ENCODE peak calls at places on chromosomes 7 and 10, in four cellular contexts. One of them, this sample, is unnamed.

GRCh38 chr7:131546583-131547111 is 9.8 kb downstream of the PODXL start:
- DNase-seq in HepG2: peak
- DNase-seq in SK-N-SH: peak
- DNase-seq in DND-41: peak
- DNase-seq in this sample: peak

GRCh38 chr10:9209105-9209798 is 1154.8 kb downstream of the GATA3 start:
- DNase-seq in HepG2: peak
- DNase-seq in SK-N-SH: peak
- DNase-seq in DND-41: peak
- DNase-seq in this sample: peak

GRCh38 chr7:52017802-52018679 is 701.4 kb upstream of the COBL start:
- DNase-seq in HepG2: peak
- DNase-seq in SK-N-SH: peak
- DNase-seq in DND-41: peak
- DNase-seq in this sample: peak

GRCh38 chr7:96080021-96080420 is 241.9 kb downstream of the SLC25A13 start:
- DNase-seq in HepG2: no peak
- DNase-seq in SK-N-SH: no peak
- DNase-seq in DND-41: no peak
- DNase-seq in this sample: no peak

GRCh38 chr10:96229568-96230030 is 41.8 kb downstream of the BLNK start:
- DNase-seq in HepG2: peak
- DNase-seq in SK-N-SH: peak
- DNase-seq in DND-41: peak
- DNase-seq in this sample: peak

GRCh38 chr7:90520484-90520883 is 51.0 kb downstream of the PTTG1IP2 start:
- DNase-seq in HepG2: no peak
- DNase-seq in SK-N-SH: no peak
- DNase-seq in DND-41: no peak
- DNase-seq in this sample: no peak

GRCh38 chr7:45031829-45032228 is 31.8 kb downstream of the CCM2 start:
- DNase-seq in HepG2: peak
- DNase-seq in SK-N-SH: no peak
- DNase-seq in DND-41: no peak
- DNase-seq in this sample: peak

GRCh38 chr7:3370068-3370704 is 69.1 kb downstream of the SDK1 start:
- DNase-seq in HepG2: no peak
- DNase-seq in SK-N-SH: no peak
- DNase-seq in DND-41: no peak
- DNase-seq in this sample: no peak

GRCh38 chr10:133034762-133035161 is 53.0 kb upstream of the ADGRA1 start:
- DNase-seq in HepG2: no peak
- DNase-seq in SK-N-SH: no peak
- DNase-seq in DND-41: no peak
- DNase-seq in this sample: no peak

GRCh38 chr10:30456262-30456661 is 22.3 kb downstream of the MAP3K8 start:
- DNase-seq in HepG2: no peak
- DNase-seq in SK-N-SH: no peak
- DNase-seq in DND-41: peak
- DNase-seq in this sample: no peak

GRCh38 chr7:137992738-137993394 is 9.0 kb downstream of the CREB3L2 start:
- DNase-seq in HepG2: peak
- DNase-seq in SK-N-SH: no peak
- DNase-seq in DND-41: peak
- DNase-seq in this sample: no peak

GRCh38 chr7:104272767-104273384 is 55.5 kb upstream of the LHFPL3 start:
- DNase-seq in HepG2: peak
- DNase-seq in SK-N-SH: peak
- DNase-seq in DND-41: no peak
- DNase-seq in this sample: peak

GRCh38 chr10:12960939-12961338 is 40.6 kb downstream of the CCDC3 start:
- DNase-seq in HepG2: no peak
- DNase-seq in SK-N-SH: no peak
- DNase-seq in DND-41: no peak
- DNase-seq in this sample: no peak

GRCh38 chr7:19062216-19062615 is 55.2 kb downstream of the TWIST1 start:
- DNase-seq in HepG2: no peak
- DNase-seq in SK-N-SH: no peak
- DNase-seq in DND-41: no peak
- DNase-seq in this sample: no peak

GRCh38 chr10:94286898-94287297 is 75.8 kb downstream of the NOC3L start:
- DNase-seq in HepG2: no peak
- DNase-seq in SK-N-SH: no peak
- DNase-seq in DND-41: no peak
- DNase-seq in this sample: no peak

GRCh38 chr7:50477640-50478039 is 27.5 kb upstream of the FIGNL1 start:
- DNase-seq in HepG2: peak
- DNase-seq in SK-N-SH: peak
- DNase-seq in DND-41: no peak
- DNase-seq in this sample: no peak

GRCh38 chr10:59283456-59284082 is 78.8 kb downstream of the FAM13C start:
- DNase-seq in HepG2: no peak
- DNase-seq in SK-N-SH: peak
- DNase-seq in DND-41: no peak
- DNase-seq in this sample: no peak

GRCh38 chr7:92945840-92946239 is 109.5 kb upstream of the CDK6 start:
- DNase-seq in HepG2: no peak
- DNase-seq in SK-N-SH: no peak
- DNase-seq in DND-41: no peak
- DNase-seq in this sample: no peak

GRCh38 chr10:2212196-2212719 is 474.9 kb upstream of the ADARB2 start:
- DNase-seq in HepG2: no peak
- DNase-seq in SK-N-SH: no peak
- DNase-seq in DND-41: no peak
- DNase-seq in this sample: no peak

GRCh38 chr10:97532935-97533671 is 34.4 kb downstream of the UBTD1 start:
- DNase-seq in HepG2: no peak
- DNase-seq in SK-N-SH: peak
- DNase-seq in DND-41: no peak
- DNase-seq in this sample: peak

GRCh38 chr7:70540641-70541040 is 591.3 kb upstream of the GALNT17 start:
- DNase-seq in HepG2: no peak
- DNase-seq in SK-N-SH: no peak
- DNase-seq in DND-41: no peak
- DNase-seq in this sample: no peak

GRCh38 chr10:89427629-89428028 is 13.3 kb downstream of the IFIT5 start:
- DNase-seq in HepG2: no peak
- DNase-seq in SK-N-SH: no peak
- DNase-seq in DND-41: no peak
- DNase-seq in this sample: no peak

GRCh38 chr7:111089822-111090426 is 1.0 kb upstream of the LRRN3 start:
- DNase-seq in HepG2: peak
- DNase-seq in SK-N-SH: peak
- DNase-seq in DND-41: no peak
- DNase-seq in this sample: no peak

GRCh38 chr7:86644282-86645173 is 819 bp downstream of the GRM3 start:
- DNase-seq in HepG2: no peak
- DNase-seq in SK-N-SH: peak
- DNase-seq in DND-41: no peak
- DNase-seq in this sample: peak
- H3K4me3 ChIP-seq in HepG2: no peak
- H3K4me3 ChIP-seq in SK-N-SH: peak
- H3K4me3 ChIP-seq in DND-41: no peak
- H3K4me3 ChIP-seq in this sample: peak

DNA sequence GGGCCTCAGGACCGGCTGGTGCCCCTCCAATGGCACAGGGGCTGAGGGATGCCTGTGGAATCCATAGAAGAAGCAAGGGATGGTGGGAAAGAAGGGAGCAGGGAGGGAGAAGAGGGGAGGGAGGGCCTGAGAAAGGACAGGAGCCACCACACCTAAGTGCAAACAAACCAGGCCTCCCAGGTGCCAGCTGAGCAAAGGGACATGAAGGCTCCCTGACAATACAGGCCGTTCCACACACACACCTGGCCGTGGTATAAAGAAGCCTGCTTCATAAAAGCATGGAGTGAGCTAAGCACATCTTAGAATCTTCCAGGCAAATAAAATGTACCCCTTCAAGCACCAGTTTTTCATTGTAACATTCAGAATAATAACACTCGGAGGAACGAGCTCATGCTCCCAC is 54.0 kb downstream of the OAT start:
- DNase-seq in HepG2: no peak
- DNase-seq in SK-N-SH: no peak
- DNase-seq in DND-41: no peak
- DNase-seq in this sample: no peak
- H3K4me3 ChIP-seq in HepG2: no peak
- H3K4me3 ChIP-seq in SK-N-SH: no peak
- H3K4me3 ChIP-seq in DND-41: no peak
- H3K4me3 ChIP-seq in this sample: no peak

GRCh38 chr10:125815764-125816163 is 7.3 kb downstream of the UROS start:
- DNase-seq in HepG2: no peak
- DNase-seq in SK-N-SH: no peak
- DNase-seq in DND-41: no peak
- DNase-seq in this sample: no peak
- H3K4me3 ChIP-seq in HepG2: no peak
- H3K4me3 ChIP-seq in SK-N-SH: no peak
- H3K4me3 ChIP-seq in DND-41: no peak
- H3K4me3 ChIP-seq in this sample: no peak

DNA sequence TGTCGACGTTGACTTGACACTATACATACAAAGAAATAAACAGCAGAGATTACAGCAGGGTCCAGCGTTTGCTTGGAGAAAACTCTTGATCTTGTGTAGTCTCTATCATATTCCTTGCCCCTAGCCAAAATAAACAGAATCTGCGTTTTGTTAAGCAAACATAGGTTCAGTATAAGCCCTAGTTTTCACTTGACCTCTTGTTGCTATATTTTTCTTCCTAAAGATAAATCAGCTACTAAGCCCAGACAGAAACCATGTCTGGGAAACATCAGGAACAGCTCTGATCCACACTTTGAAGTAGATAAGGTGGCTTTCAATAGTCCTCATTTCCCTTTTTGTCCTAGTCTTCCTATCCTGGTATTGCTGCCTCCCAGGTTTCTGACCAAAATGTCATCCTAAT is 328.2 kb upstream of the MAGI2 start:
- DNase-seq in HepG2: no peak
- DNase-seq in SK-N-SH: peak
- DNase-seq in DND-41: no peak
- DNase-seq in this sample: no peak
- H3K4me3 ChIP-seq in HepG2: no peak
- H3K4me3 ChIP-seq in SK-N-SH: no peak
- H3K4me3 ChIP-seq in DND-41: no peak
- H3K4me3 ChIP-seq in this sample: no peak

GRCh38 chr7:146094356-146094755 is 22.2 kb upstream of the CNTNAP2 start:
- DNase-seq in HepG2: no peak
- DNase-seq in SK-N-SH: no peak
- DNase-seq in DND-41: no peak
- DNase-seq in this sample: no peak

GRCh38 chr7:146090023-146090645 is 26.5 kb upstream of the CNTNAP2 start:
- DNase-seq in HepG2: peak
- DNase-seq in SK-N-SH: peak
- DNase-seq in DND-41: peak
- DNase-seq in this sample: peak
- H3K4me3 ChIP-seq in HepG2: no peak
- H3K4me3 ChIP-seq in SK-N-SH: no peak
- H3K4me3 ChIP-seq in DND-41: no peak
- H3K4me3 ChIP-seq in this sample: no peak

GRCh38 chr7:43113622-43114450 is 1.4 kb downstream of the HECW1 start:
- DNase-seq in HepG2: no peak
- DNase-seq in SK-N-SH: peak
- DNase-seq in DND-41: no peak
- DNase-seq in this sample: no peak
- H3K4me3 ChIP-seq in HepG2: no peak
- H3K4me3 ChIP-seq in SK-N-SH: no peak
- H3K4me3 ChIP-seq in DND-41: no peak
- H3K4me3 ChIP-seq in this sample: peak

DNA sequence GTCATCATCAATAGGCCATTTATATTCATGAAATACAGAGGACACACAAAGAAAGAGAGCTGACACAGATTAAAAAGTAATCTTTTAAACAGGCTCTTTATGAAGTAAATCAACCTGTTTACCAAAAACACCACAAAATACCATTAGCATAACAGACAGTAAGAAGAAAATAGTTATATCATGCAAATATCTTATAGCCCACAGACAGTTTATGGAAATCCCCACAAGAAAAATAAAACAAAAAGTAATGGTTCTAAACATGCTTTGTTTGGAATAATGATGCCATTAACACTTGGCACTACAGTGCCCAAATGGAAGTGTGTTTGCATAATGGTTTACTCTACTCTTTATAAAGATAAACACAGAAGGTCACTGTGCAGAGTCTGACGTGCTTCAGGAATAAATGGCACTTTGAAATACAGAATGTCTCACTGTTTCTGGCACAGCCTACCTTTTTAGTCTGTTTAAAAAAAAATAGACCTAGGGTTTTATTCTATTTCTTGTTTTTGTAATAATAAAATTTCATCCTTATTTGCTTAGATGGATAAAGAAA is 30.1 kb downstream of the SEMA3D start:
- DNase-seq in HepG2: no peak
- DNase-seq in SK-N-SH: no peak
- DNase-seq in DND-41: no peak
- DNase-seq in this sample: no peak
- H3K4me3 ChIP-seq in HepG2: no peak
- H3K4me3 ChIP-seq in SK-N-SH: no peak
- H3K4me3 ChIP-seq in DND-41: no peak
- H3K4me3 ChIP-seq in this sample: no peak

This sample was measured in H7.